ENCODE peak calls at places on chromosomes 11 and 22, in ten cellular contexts. One of them, this sample, is unnamed.

GRCh38 chr11:113373981-113374560 is 13.5 kb upstream of the ANKK1 start:
- DNase-seq in IMR-90: no peak
- DNase-seq in fibroblast of mammary gland: no peak
- DNase-seq in foreskin fibroblast: no peak
- DNase-seq in endothelial cell: no peak
- DNase-seq in stomach: no peak
- DNase-seq in CD8-positive, alpha-beta T cell: no peak
- DNase-seq in HCT116: no peak
- DNase-seq in PC-3: no peak
- DNase-seq in BJ: no peak
- DNase-seq in this sample: no peak

GRCh38 chr11:94638278-94638901 is 71.2 kb downstream of the PIWIL4 start:
- DNase-seq in IMR-90: no peak
- DNase-seq in fibroblast of mammary gland: no peak
- DNase-seq in foreskin fibroblast: no peak
- DNase-seq in endothelial cell: no peak
- DNase-seq in stomach: no peak
- DNase-seq in CD8-positive, alpha-beta T cell: no peak
- DNase-seq in HCT116: no peak
- DNase-seq in PC-3: no peak
- DNase-seq in BJ: no peak
- DNase-seq in this sample: no peak

GRCh38 chr11:48108231-48109045 is 108.2 kb upstream of the OR4B1 start:
- DNase-seq in IMR-90: no peak
- DNase-seq in fibroblast of mammary gland: no peak
- DNase-seq in foreskin fibroblast: no peak
- DNase-seq in endothelial cell: no peak
- DNase-seq in stomach: no peak
- DNase-seq in CD8-positive, alpha-beta T cell: no peak
- DNase-seq in HCT116: no peak
- DNase-seq in PC-3: no peak
- DNase-seq in BJ: no peak
- DNase-seq in this sample: no peak

GRCh38 chr11:132028380-132029240 is 658.2 kb downstream of the NTM start:
- DNase-seq in IMR-90: peak; percentile 73
- DNase-seq in fibroblast of mammary gland: peak; percentile 69
- DNase-seq in foreskin fibroblast: peak; percentile 72
- DNase-seq in endothelial cell: peak; percentile 45
- DNase-seq in stomach: peak; percentile 28
- DNase-seq in CD8-positive, alpha-beta T cell: no peak
- DNase-seq in HCT116: no peak
- DNase-seq in PC-3: peak; percentile 44
- DNase-seq in BJ: no peak
- DNase-seq in this sample: no peak

GRCh38 chr11:71240865-71241691 is 11.3 kb downstream of the SHANK2 start:
- DNase-seq in IMR-90: peak; percentile 94
- DNase-seq in fibroblast of mammary gland: peak; percentile 93
- DNase-seq in foreskin fibroblast: peak; percentile 82
- DNase-seq in endothelial cell: no peak
- DNase-seq in stomach: peak; percentile 57
- DNase-seq in CD8-positive, alpha-beta T cell: no peak
- DNase-seq in HCT116: no peak
- DNase-seq in PC-3: no peak
- DNase-seq in BJ: peak; percentile 59
- DNase-seq in this sample: no peak

GRCh38 chr11:57427692-57428082 is 766 bp upstream of the SLC43A3 start:
- DNase-seq in IMR-90: peak; percentile 57
- DNase-seq in fibroblast of mammary gland: peak; percentile 98
- DNase-seq in foreskin fibroblast: peak; percentile 66
- DNase-seq in endothelial cell: no peak
- DNase-seq in stomach: peak; percentile 41
- DNase-seq in CD8-positive, alpha-beta T cell: no peak
- DNase-seq in HCT116: no peak
- DNase-seq in PC-3: no peak
- DNase-seq in BJ: no peak
- DNase-seq in this sample: no peak

GRCh38 chr11:93033093-93033492 is 63.6 kb downstream of the MTNR1B start:
- DNase-seq in IMR-90: no peak
- DNase-seq in fibroblast of mammary gland: no peak
- DNase-seq in foreskin fibroblast: no peak
- DNase-seq in endothelial cell: no peak
- DNase-seq in stomach: no peak
- DNase-seq in CD8-positive, alpha-beta T cell: no peak
- DNase-seq in HCT116: no peak
- DNase-seq in PC-3: no peak
- DNase-seq in BJ: no peak
- DNase-seq in this sample: no peak

GRCh38 chr11:79374707-79375106 is 66.1 kb downstream of the TENM4 start:
- DNase-seq in IMR-90: no peak
- DNase-seq in fibroblast of mammary gland: no peak
- DNase-seq in foreskin fibroblast: no peak
- DNase-seq in endothelial cell: no peak
- DNase-seq in stomach: no peak
- DNase-seq in CD8-positive, alpha-beta T cell: no peak
- DNase-seq in HCT116: no peak
- DNase-seq in PC-3: no peak
- DNase-seq in BJ: no peak
- DNase-seq in this sample: no peak

GRCh38 chr11:119828011-119828410 is 99.0 kb upstream of the NECTIN1 start:
- DNase-seq in IMR-90: no peak
- DNase-seq in fibroblast of mammary gland: no peak
- DNase-seq in foreskin fibroblast: no peak
- DNase-seq in endothelial cell: no peak
- DNase-seq in stomach: no peak
- DNase-seq in CD8-positive, alpha-beta T cell: no peak
- DNase-seq in HCT116: no peak
- DNase-seq in PC-3: no peak
- DNase-seq in BJ: no peak
- DNase-seq in this sample: no peak

GRCh38 chr22:39935116-39935515 is 25.1 kb upstream of the TMA7B start:
- DNase-seq in IMR-90: no peak
- DNase-seq in fibroblast of mammary gland: no peak
- DNase-seq in foreskin fibroblast: no peak
- DNase-seq in endothelial cell: no peak
- DNase-seq in stomach: no peak
- DNase-seq in CD8-positive, alpha-beta T cell: no peak
- DNase-seq in HCT116: no peak
- DNase-seq in PC-3: no peak
- DNase-seq in BJ: no peak
- DNase-seq in this sample: no peak

GRCh38 chr11:64793271-64794160 is 9.5 kb downstream of the MAP4K2 start:
- DNase-seq in IMR-90: no peak
- DNase-seq in fibroblast of mammary gland: no peak
- DNase-seq in foreskin fibroblast: no peak
- DNase-seq in endothelial cell: no peak
- DNase-seq in stomach: no peak
- DNase-seq in CD8-positive, alpha-beta T cell: no peak
- DNase-seq in HCT116: no peak
- DNase-seq in PC-3: no peak
- DNase-seq in BJ: no peak
- DNase-seq in this sample: no peak

GRCh38 chr11:6992457-6993431 is 27.4 kb downstream of the ZNF214 start:
- DNase-seq in IMR-90: peak; percentile 99
- DNase-seq in fibroblast of mammary gland: peak; percentile 95
- DNase-seq in foreskin fibroblast: peak; percentile 94
- DNase-seq in endothelial cell: no peak
- DNase-seq in stomach: no peak
- DNase-seq in CD8-positive, alpha-beta T cell: no peak
- DNase-seq in HCT116: no peak
- DNase-seq in PC-3: peak; percentile 82
- DNase-seq in BJ: peak; percentile 92
- DNase-seq in this sample: no peak

GRCh38 chr11:8273281-8273680 is 9.6 kb upstream of the LMO1 start:
- DNase-seq in IMR-90: peak; percentile 29
- DNase-seq in fibroblast of mammary gland: peak; percentile 19
- DNase-seq in foreskin fibroblast: no peak
- DNase-seq in endothelial cell: no peak
- DNase-seq in stomach: no peak
- DNase-seq in CD8-positive, alpha-beta T cell: no peak
- DNase-seq in HCT116: no peak
- DNase-seq in PC-3: peak; percentile 58
- DNase-seq in BJ: no peak
- DNase-seq in this sample: no peak

GRCh38 chr22:50699754-50700386 is 27.2 kb downstream of the SHANK3 start:
- DNase-seq in IMR-90: no peak
- DNase-seq in fibroblast of mammary gland: no peak
- DNase-seq in foreskin fibroblast: no peak
- DNase-seq in endothelial cell: no peak
- DNase-seq in stomach: no peak
- DNase-seq in CD8-positive, alpha-beta T cell: no peak
- DNase-seq in HCT116: no peak
- DNase-seq in PC-3: no peak
- DNase-seq in BJ: no peak
- DNase-seq in this sample: no peak

GRCh38 chr11:109140857-109141515 is 281.0 kb upstream of the C11orf87 start:
- DNase-seq in IMR-90: no peak
- DNase-seq in fibroblast of mammary gland: no peak
- DNase-seq in foreskin fibroblast: no peak
- DNase-seq in endothelial cell: no peak
- DNase-seq in stomach: no peak
- DNase-seq in CD8-positive, alpha-beta T cell: no peak
- DNase-seq in HCT116: no peak
- DNase-seq in PC-3: no peak
- DNase-seq in BJ: no peak
- DNase-seq in this sample: no peak

GRCh38 chr22:49999901-50000586 is 12.5 kb downstream of the IL17REL start:
- DNase-seq in IMR-90: no peak
- DNase-seq in fibroblast of mammary gland: no peak
- DNase-seq in foreskin fibroblast: no peak
- DNase-seq in endothelial cell: no peak
- DNase-seq in stomach: no peak
- DNase-seq in CD8-positive, alpha-beta T cell: no peak
- DNase-seq in HCT116: no peak
- DNase-seq in PC-3: no peak
- DNase-seq in BJ: no peak
- DNase-seq in this sample: no peak

GRCh38 chr11:33320814-33321330 is 63.7 kb downstream of the HIPK3 start:
- DNase-seq in IMR-90: peak; percentile 44
- DNase-seq in fibroblast of mammary gland: no peak
- DNase-seq in foreskin fibroblast: no peak
- DNase-seq in endothelial cell: no peak
- DNase-seq in stomach: no peak
- DNase-seq in CD8-positive, alpha-beta T cell: no peak
- DNase-seq in HCT116: no peak
- DNase-seq in PC-3: no peak
- DNase-seq in BJ: no peak
- DNase-seq in this sample: no peak

GRCh38 chr11:65013692-65014145 is 241 bp upstream of the ARL2 start:
- DNase-seq in IMR-90: peak; percentile 87
- DNase-seq in fibroblast of mammary gland: peak; percentile 83
- DNase-seq in foreskin fibroblast: peak; percentile 96
- DNase-seq in endothelial cell: peak; percentile 93
- DNase-seq in stomach: peak; percentile 89
- DNase-seq in CD8-positive, alpha-beta T cell: peak; percentile 74
- DNase-seq in HCT116: peak; percentile 80
- DNase-seq in PC-3: peak; percentile 89
- DNase-seq in BJ: no peak
- DNase-seq in this sample: peak; percentile 84

GRCh38 chr11:122633219-122633829 is 22.2 kb upstream of the UBASH3B start:
- DNase-seq in IMR-90: peak; percentile 69
- DNase-seq in fibroblast of mammary gland: peak; percentile 78
- DNase-seq in foreskin fibroblast: peak; percentile 88
- DNase-seq in endothelial cell: peak; percentile 30
- DNase-seq in stomach: no peak
- DNase-seq in CD8-positive, alpha-beta T cell: no peak
- DNase-seq in HCT116: no peak
- DNase-seq in PC-3: peak; percentile 85
- DNase-seq in BJ: no peak
- DNase-seq in this sample: no peak
- TF ChIP-seq CTCF in IMR-90: peak; percentile 65
- TF ChIP-seq CTCF in fibroblast of mammary gland: peak; percentile 64
- TF ChIP-seq CTCF in foreskin fibroblast: peak; percentile 57
- TF ChIP-seq CTCF in endothelial cell: no peak
- TF ChIP-seq CTCF in stomach: no peak
- TF ChIP-seq CTCF in CD8-positive, alpha-beta T cell: peak; percentile 63
- TF ChIP-seq CTCF in HCT116: peak; percentile 46
- TF ChIP-seq CTCF in PC-3: peak; percentile 89
- TF ChIP-seq CTCF in BJ: peak; percentile 64
- TF ChIP-seq CTCF in this sample: no peak

GRCh38 chr11:118522571-118523072 is 4.7 kb upstream of the TTC36 start:
- DNase-seq in IMR-90: peak; percentile 30
- DNase-seq in fibroblast of mammary gland: peak; percentile 36
- DNase-seq in foreskin fibroblast: peak; percentile 39
- DNase-seq in endothelial cell: peak; percentile 32
- DNase-seq in stomach: no peak
- DNase-seq in CD8-positive, alpha-beta T cell: no peak
- DNase-seq in HCT116: no peak
- DNase-seq in PC-3: peak; percentile 61
- DNase-seq in BJ: no peak
- DNase-seq in this sample: no peak
- TF ChIP-seq CTCF in IMR-90: peak; percentile 17
- TF ChIP-seq CTCF in fibroblast of mammary gland: peak; percentile 53
- TF ChIP-seq CTCF in foreskin fibroblast: peak; percentile 43
- TF ChIP-seq CTCF in endothelial cell: no peak
- TF ChIP-seq CTCF in stomach: no peak
- TF ChIP-seq CTCF in CD8-positive, alpha-beta T cell: no peak
- TF ChIP-seq CTCF in HCT116: peak; percentile 66
- TF ChIP-seq CTCF in PC-3: peak; percentile 64
- TF ChIP-seq CTCF in BJ: peak; percentile 60
- TF ChIP-seq CTCF in this sample: no peak

DNA sequence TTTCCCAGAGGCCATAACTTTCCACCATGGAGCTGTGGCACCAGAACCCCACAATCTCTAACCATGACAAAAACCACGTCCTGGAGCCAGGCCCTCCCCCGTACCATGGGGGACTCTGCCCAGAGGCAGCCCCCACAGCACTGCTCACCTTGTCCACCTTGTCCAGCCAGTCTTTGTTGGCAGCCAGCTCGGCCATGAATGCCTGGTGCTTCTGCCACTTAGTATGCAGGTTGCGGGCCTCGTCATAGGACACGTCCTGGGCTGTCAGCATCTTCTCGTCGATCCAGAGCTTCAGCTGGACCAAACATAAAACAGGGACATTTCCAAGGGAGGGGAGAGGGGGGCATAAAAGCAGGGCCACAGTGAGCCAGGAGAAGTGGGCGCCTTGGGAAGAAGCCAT is 20.8 kb upstream of the RBM4B start:
- DNase-seq in IMR-90: no peak
- DNase-seq in fibroblast of mammary gland: no peak
- DNase-seq in foreskin fibroblast: no peak
- DNase-seq in endothelial cell: no peak
- DNase-seq in stomach: no peak
- DNase-seq in CD8-positive, alpha-beta T cell: no peak
- DNase-seq in HCT116: no peak
- DNase-seq in PC-3: no peak
- DNase-seq in BJ: no peak
- DNase-seq in this sample: no peak
- TF ChIP-seq CTCF in IMR-90: no peak
- TF ChIP-seq CTCF in fibroblast of mammary gland: no peak
- TF ChIP-seq CTCF in foreskin fibroblast: no peak
- TF ChIP-seq CTCF in endothelial cell: no peak
- TF ChIP-seq CTCF in stomach: no peak
- TF ChIP-seq CTCF in CD8-positive, alpha-beta T cell: no peak
- TF ChIP-seq CTCF in HCT116: no peak
- TF ChIP-seq CTCF in PC-3: no peak
- TF ChIP-seq CTCF in BJ: no peak
- TF ChIP-seq CTCF in this sample: no peak

DNA sequence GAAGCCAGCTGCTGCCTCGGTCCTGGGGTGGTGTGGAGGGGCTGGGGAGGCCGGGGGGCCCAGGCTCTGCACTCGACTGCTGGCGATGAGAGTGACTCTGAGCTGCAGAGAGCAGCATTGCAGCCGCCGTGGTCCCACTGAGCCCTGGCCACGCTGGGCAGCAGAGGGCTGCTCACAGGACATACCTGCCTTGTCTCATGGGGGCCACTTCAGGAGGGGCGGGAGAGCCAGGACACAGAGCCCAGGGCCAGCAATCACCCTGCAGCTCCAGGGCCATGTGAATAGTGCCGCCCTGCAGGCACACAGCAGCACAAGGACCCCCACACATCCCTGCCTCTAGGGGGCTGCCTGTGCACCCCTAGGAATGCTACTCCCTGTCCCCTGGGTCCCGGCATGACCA is 147.0 kb downstream of the CRYBB2 start:
- DNase-seq in IMR-90: no peak
- DNase-seq in fibroblast of mammary gland: no peak
- DNase-seq in foreskin fibroblast: peak; percentile 23
- DNase-seq in endothelial cell: no peak
- DNase-seq in stomach: no peak
- DNase-seq in CD8-positive, alpha-beta T cell: no peak
- DNase-seq in HCT116: no peak
- DNase-seq in PC-3: no peak
- DNase-seq in BJ: no peak
- DNase-seq in this sample: no peak
- TF ChIP-seq CTCF in IMR-90: no peak
- TF ChIP-seq CTCF in fibroblast of mammary gland: no peak
- TF ChIP-seq CTCF in foreskin fibroblast: no peak
- TF ChIP-seq CTCF in endothelial cell: no peak
- TF ChIP-seq CTCF in stomach: no peak
- TF ChIP-seq CTCF in CD8-positive, alpha-beta T cell: no peak
- TF ChIP-seq CTCF in HCT116: no peak
- TF ChIP-seq CTCF in PC-3: no peak
- TF ChIP-seq CTCF in BJ: no peak
- TF ChIP-seq CTCF in this sample: no peak

This sample was measured in activated B cell treated with CpG ODN at 0.5 μM for 24 hours.